ENCODE peak calls at places on chromosomes 1 and 21, in five cellular contexts. V is heart left ventricle, B is testis, P is fibroblast of pulmonary artery, T is A549. F is an unnamed sample.
A peak's percentile ranks its signal among the peaks of the same experiment; 100 is the strongest.

GRCh38 chr1:14189381-14189780 is 409.1 kb upstream of the KAZN start:
- DNase-seq in V (no peak), B (no peak), P (no peak), T (no peak), F (no peak)

GRCh38 chr1:201510734-201511133 is 3.8 kb upstream of the CSRP1 start:
- DNase-seq in V (no peak), B (no peak), P (no peak), T (no peak), F (no peak)

GRCh38 chr1:172727956-172728603 is 69.2 kb downstream of the FASLG start:
- DNase-seq in V (no peak), B (peak; percentile 37), P (peak; percentile 30), T (peak; percentile 82), F (no peak)

GRCh38 chr1:9196129-9197040 is 38.2 kb upstream of the H6PD start:
- DNase-seq in V (peak; percentile 70), B (peak; percentile 82), P (peak; percentile 94), T (peak; percentile 48), F (no peak)

GRCh38 chr1:47996406-47997226 is 569 bp downstream of the TRABD2B start:
- DNase-seq in V (no peak), B (peak; percentile 34), P (no peak), T (no peak), F (no peak)

GRCh38 chr1:32992489-32993214 is 28.0 kb upstream of the RNF19B start:
- DNase-seq in V (peak; percentile 86), B (peak; percentile 81), P (peak; percentile 96), T (peak; percentile 89), F (peak; percentile 86)

GRCh38 chr1:117567976-117568375 is 37.9 kb upstream of the TENT5C start:
- DNase-seq in V (no peak), B (no peak), P (no peak), T (no peak), F (no peak)

GRCh38 chr1:99704356-99704816 is 58.5 kb downstream of the PALMD start:
- DNase-seq in V (peak; percentile 31), B (peak; percentile 23), P (no peak), T (no peak), F (no peak)

GRCh38 chr1:199762567-199762966 is 264.9 kb upstream of the NR5A2 start:
- DNase-seq in V (no peak), B (no peak), P (no peak), T (no peak), F (no peak)

GRCh38 chr1:8095584-8095983 is 69.5 kb upstream of the ERRFI1 start:
- DNase-seq in V (no peak), B (no peak), P (no peak), T (no peak), F (no peak)

GRCh38 chr1:25148673-25149300 is 83.5 kb downstream of the SYF2 start:
- DNase-seq in V (no peak), B (no peak), P (peak; percentile 16), T (peak; percentile 23), F (peak; percentile 26)

GRCh38 chr1:27959792-27960603 is at the start of gene XKR8:
- DNase-seq in V (peak; percentile 86), B (peak; percentile 79), P (peak; percentile 72), T (peak; percentile 76), F (no peak)

GRCh38 chr21:45976666-45977335 is 4.8 kb upstream of the COL6A1 start:
- DNase-seq in V (no peak), B (no peak), P (no peak), T (no peak), F (no peak)

GRCh38 chr1:233439721-233440120 is 112.2 kb downstream of the MAP3K21 start:
- DNase-seq in V (no peak), B (no peak), P (no peak), T (no peak), F (no peak)

GRCh38 chr1:50969611-50970507 is at the start of gene CDKN2C:
- DNase-seq in V (peak; percentile 70), B (peak; percentile 90), P (peak; percentile 80), T (peak; percentile 79), F (peak; percentile 56)

GRCh38 chr1:167721617-167722151 is at the start of gene MPZL1:
- DNase-seq in V (peak; percentile 96), B (peak; percentile 98), P (peak; percentile 95), T (peak; percentile 95), F (peak; percentile 85)

GRCh38 chr1:201354901-201355295 is 22.6 kb downstream of the TNNT2 start:
- DNase-seq in V (peak; percentile 33), B (no peak), P (no peak), T (no peak), F (no peak)

GRCh38 chr1:94949681-94950661 is 23.1 kb upstream of the CNN3 start:
- DNase-seq in V (no peak), B (no peak), P (peak; percentile 62), T (peak; percentile 26), F (no peak)

GRCh38 chr1:89912073-89912472 is 82.8 kb upstream of the ZNF326 start:
- DNase-seq in V (no peak), B (no peak), P (no peak), T (no peak), F (no peak)

GRCh38 chr21:15742052-15742451 is 12.3 kb downstream of the USP25 start:
- DNase-seq in V (peak; percentile 19), B (no peak), P (no peak), T (no peak), F (no peak)

GRCh38 chr1:84480658-84481057 is 1.6 kb downstream of the RPF1 start:
- DNase-seq in V (no peak), B (no peak), P (no peak), T (no peak), F (no peak)

GRCh38 chr1:240967070-240967724 is 355.2 kb upstream of the GREM2 start:
- DNase-seq in V (no peak), B (no peak), P (no peak), T (peak; percentile 16), F (no peak)

GRCh38 chr1:46134660-46135331 is 2.4 kb upstream of the PIK3R3 start:
- DNase-seq in V (no peak), B (no peak), P (peak; percentile 84), T (peak; percentile 16), F (no peak)

GRCh38 chr1:75861831-75862230 is 65.1 kb downstream of the MSH4 start:
- DNase-seq in V (no peak), B (no peak), P (no peak), T (no peak), F (no peak)
- TF ChIP-seq CTCF in V (no peak), B (no peak), P (no peak), T (no peak), F (no peak)

GRCh38 chr1:197526736-197527371 is 248.4 kb downstream of the DENND1B start:
- DNase-seq in V (no peak), B (no peak), P (peak; percentile 57), T (peak; percentile 34), F (no peak)

GRCh38 chr1:197519741-197520334 is 251.8 kb downstream of the CRB1 start:
- DNase-seq in V (no peak), B (no peak), P (peak; percentile 42), T (peak; percentile 3), F (no peak)

GRCh38 chr1:197521118-197521739 is 253.2 kb downstream of the CRB1 start:
- DNase-seq in V (no peak), B (peak; percentile 17), P (peak; percentile 66), T (peak; percentile 25), F (peak; percentile 5)
- TF ChIP-seq CTCF in V (peak; percentile 29), B (peak; percentile 51), P (peak; percentile 79), T (peak; percentile 75), F (peak; percentile 53)

GRCh38 chr1:165053273-165053835 is 303.2 kb downstream of the LMX1A start:
- DNase-seq in V (no peak), B (no peak), P (no peak), T (no peak), F (no peak)

GRCh38 chr1:165050246-165050645 is 306.3 kb downstream of the LMX1A start:
- DNase-seq in V (no peak), B (no peak), P (no peak), T (no peak), F (no peak)

GRCh38 chr1:165047985-165048384 is 308.5 kb downstream of the LMX1A start:
- DNase-seq in V (no peak), B (no peak), P (no peak), T (no peak), F (no peak)
- TF ChIP-seq CTCF in V (no peak), B (no peak), P (no peak), T (no peak), F (no peak)

GRCh38 chr1:170765279-170765678 is 101.3 kb downstream of the PRRX1 start:
- DNase-seq in V (no peak), B (no peak), P (no peak), T (no peak), F (no peak)

GRCh38 chr1:170770254-170770653 is 106.3 kb downstream of the PRRX1 start:
- DNase-seq in V (no peak), B (no peak), P (no peak), T (no peak), F (no peak)

GRCh38 chr1:170768929-170769328 is 105.0 kb downstream of the PRRX1 start:
- DNase-seq in V (no peak), B (no peak), P (peak; percentile 13), T (no peak), F (no peak)

DNA sequence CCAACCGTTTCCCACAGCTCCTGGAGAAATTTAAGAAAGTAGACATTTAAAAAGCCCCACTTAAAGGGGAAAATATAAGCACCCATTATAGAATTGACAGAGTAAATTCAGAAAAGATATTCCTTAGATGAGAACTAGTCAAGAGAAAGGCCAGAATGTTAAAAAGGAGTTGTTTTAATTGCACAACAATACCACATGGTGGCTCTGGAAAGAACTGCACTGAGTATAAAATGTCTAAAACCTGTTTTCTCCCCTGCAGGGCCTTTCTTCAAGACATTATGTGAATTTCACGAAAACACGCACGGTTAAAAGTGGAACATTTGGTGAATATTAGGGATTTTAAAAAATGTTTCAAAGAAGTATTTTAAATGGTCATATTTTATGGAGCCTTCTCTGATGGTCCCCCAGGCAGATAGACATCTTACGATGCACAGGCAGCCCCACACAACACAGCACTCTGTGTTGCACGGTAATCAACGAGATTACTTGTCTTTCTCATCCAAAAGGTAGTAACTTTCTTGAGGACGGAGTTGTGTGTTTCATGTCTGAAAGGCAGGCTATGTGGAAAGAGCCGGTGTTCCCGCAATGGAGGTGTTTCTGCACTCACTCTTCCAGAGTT is 101.9 kb downstream of the PRRX1 start:
- DNase-seq in V (no peak), B (no peak), P (peak; percentile 73), T (peak; percentile 7), F (no peak)
- TF ChIP-seq CTCF in V (peak; percentile 41), B (peak; percentile 62), P (peak; percentile 67), T (peak; percentile 18), F (peak; percentile 16)

DNA sequence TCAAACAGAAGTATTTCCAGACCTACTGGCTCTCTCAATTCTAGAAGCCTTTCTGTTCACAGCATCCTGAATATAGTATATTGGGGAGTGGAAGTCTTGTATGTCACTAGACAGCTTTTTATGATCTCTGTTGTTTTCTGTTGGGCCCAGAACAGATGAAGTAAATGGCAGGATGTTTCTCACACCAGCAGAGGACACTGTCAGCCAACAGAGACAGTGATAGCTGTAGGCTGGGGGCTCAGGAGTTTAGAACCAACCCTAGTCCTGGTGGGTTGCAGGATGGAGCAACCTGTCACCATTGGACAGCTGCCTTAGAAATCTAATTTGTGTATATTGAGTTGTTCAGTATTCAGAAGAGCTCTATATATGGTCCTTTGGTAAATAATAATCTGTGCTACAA is 16.9 kb downstream of the AGO1 start:
- DNase-seq in V (no peak), B (no peak), P (no peak), T (no peak), F (no peak)
- TF ChIP-seq CTCF in V (no peak), B (no peak), P (peak; percentile 29), T (no peak), F (peak; percentile 26)